ENCODE peak calls at places on chromosome 15, in nine cellular contexts. U, W, D, Z, X, F, V, I and R are unnamed samples.

GRCh38 chr15:92984161-92984560 is 84.0 kb downstream of the CHD2 start:
- DNase-seq in U (no peak), W (no peak), D (no peak), Z (no peak), X (no peak), F (peak), V (no peak), I (no peak), R (no peak)

GRCh38 chr15:39154776-39155175 is 426.1 kb upstream of the THBS1 start:
- DNase-seq in U (no peak), W (no peak), D (no peak), Z (no peak), X (no peak), F (no peak), V (no peak), I (no peak), R (no peak)

GRCh38 chr15:66622677-66623076 is 56.9 kb upstream of the LCTL start:
- DNase-seq in U (no peak), W (no peak), D (no peak), Z (no peak), X (no peak), F (no peak), V (no peak), I (no peak), R (no peak)

GRCh38 chr15:78322243-78322642 is 17.9 kb upstream of the CRABP1 start:
- DNase-seq in U (peak), W (peak), D (no peak), Z (peak), X (no peak), F (no peak), V (no peak), I (no peak), R (no peak)

GRCh38 chr15:56040081-56041035 is 46.9 kb upstream of the NEDD4 start:
- DNase-seq in U (peak), W (no peak), D (no peak), Z (peak), X (peak), F (no peak), V (no peak), I (no peak), R (no peak)

GRCh38 chr15:80789296-80789695 is 10.1 kb downstream of the CEMIP start:
- DNase-seq in U (no peak), W (no peak), D (no peak), Z (no peak), X (no peak), F (no peak), V (no peak), I (no peak), R (no peak)

GRCh38 chr15:25901841-25902610 is 38.9 kb upstream of the ATP10A start:
- DNase-seq in U (no peak), W (no peak), D (no peak), Z (no peak), X (no peak), F (no peak), V (no peak), I (no peak), R (no peak)

GRCh38 chr15:82663186-82663600 is 16.0 kb upstream of the CPEB1 start:
- DNase-seq in U (peak), W (no peak), D (peak), Z (peak), X (no peak), F (no peak), V (peak), I (peak), R (peak)

GRCh38 chr15:99100245-99101173 is 4.4 kb upstream of the SYNM start:
- DNase-seq in U (peak), W (peak), D (peak), Z (peak), X (no peak), F (peak), V (no peak), I (peak), R (peak)

GRCh38 chr15:55008397-55008796 is 188.3 kb downstream of the RSL24D1 start:
- DNase-seq in U (no peak), W (no peak), D (no peak), Z (no peak), X (no peak), F (no peak), V (no peak), I (no peak), R (no peak)

GRCh38 chr15:90022345-90022744 is 21.2 kb downstream of the ZNF710 start:
- DNase-seq in U (no peak), W (no peak), D (no peak), Z (no peak), X (no peak), F (no peak), V (no peak), I (no peak), R (no peak)

GRCh38 chr15:57146394-57147140 is 228.1 kb downstream of the TCF12 start:
- DNase-seq in U (no peak), W (no peak), D (no peak), Z (peak), X (no peak), F (peak), V (peak), I (peak), R (peak)

GRCh38 chr15:91887321-91887720 is 33.8 kb downstream of the SLCO3A1 start:
- DNase-seq in U (peak), W (no peak), D (no peak), Z (no peak), X (no peak), F (peak), V (no peak), I (no peak), R (no peak)

GRCh38 chr15:71449956-71450355 is 334.7 kb downstream of the THSD4 start:
- DNase-seq in U (no peak), W (no peak), D (no peak), Z (no peak), X (no peak), F (no peak), V (no peak), I (no peak), R (no peak)

GRCh38 chr15:90015749-90016148 is 14.6 kb downstream of the ZNF710 start:
- DNase-seq in U (no peak), W (no peak), D (no peak), Z (no peak), X (no peak), F (no peak), V (no peak), I (no peak), R (no peak)

GRCh38 chr15:81327526-81327925 is 3.6 kb upstream of the STARD5 start:
- DNase-seq in U (no peak), W (no peak), D (no peak), Z (no peak), X (no peak), F (no peak), V (no peak), I (no peak), R (no peak)

GRCh38 chr15:39846108-39846507 is 63.5 kb upstream of the FSIP1 start:
- DNase-seq in U (no peak), W (no peak), D (no peak), Z (no peak), X (no peak), F (no peak), V (no peak), I (no peak), R (no peak)

GRCh38 chr15:79208179-79208578 is 74.3 kb upstream of the ANKRD34C start:
- DNase-seq in U (no peak), W (no peak), D (no peak), Z (no peak), X (no peak), F (no peak), V (no peak), I (no peak), R (no peak)

GRCh38 chr15:84886211-84886983 is 1.9 kb downstream of the SLC28A1 start:
- DNase-seq in U (peak), W (no peak), D (no peak), Z (no peak), X (no peak), F (no peak), V (no peak), I (no peak), R (no peak)

GRCh38 chr15:62928242-62928995 is 114.1 kb upstream of the TPM1 start:
- DNase-seq in U (peak), W (no peak), D (no peak), Z (no peak), X (no peak), F (no peak), V (no peak), I (no peak), R (no peak)

GRCh38 chr15:50907866-50908208 is 646 bp upstream of the AP4E1 start:
- DNase-seq in U (peak), W (no peak), D (peak), Z (peak), X (no peak), F (peak), V (peak), I (peak), R (peak)

GRCh38 chr15:101064795-101065569 is 145.8 kb downstream of the LRRK1 start:
- DNase-seq in U (no peak), W (peak), D (no peak), Z (no peak), X (no peak), F (no peak), V (no peak), I (no peak), R (no peak)

GRCh38 chr15:98800437-98801233 is 152.3 kb downstream of the IGF1R start:
- DNase-seq in U (no peak), W (no peak), D (no peak), Z (peak), X (peak), F (peak), V (no peak), I (no peak), R (no peak)

GRCh38 chr15:67534360-67534759 is 8.1 kb upstream of the MAP2K5 start:
- DNase-seq in U (no peak), W (no peak), D (no peak), Z (no peak), X (no peak), F (no peak), V (no peak), I (no peak), R (no peak)

GRCh38 chr15:26661107-26661506 is 111.8 kb downstream of the GABRB3 start:
- DNase-seq in U (no peak), W (no peak), D (no peak), Z (no peak), X (no peak), F (no peak), V (no peak), I (no peak), R (no peak)

GRCh38 chr15:63502843-63503738 is 1.3 kb upstream of the USP3 start:
- DNase-seq in U (peak), W (peak), D (peak), Z (peak), X (peak), F (peak), V (peak), I (peak), R (no peak)

GRCh38 chr15:62465173-62465572 is 300.1 kb upstream of the C2CD4B start:
- DNase-seq in U (no peak), W (no peak), D (no peak), Z (no peak), X (no peak), F (no peak), V (no peak), I (no peak), R (no peak)

GRCh38 chr15:64596701-64597468 is 136.5 kb downstream of the ZNF609 start:
- DNase-seq in U (no peak), W (no peak), D (no peak), Z (peak), X (no peak), F (peak), V (peak), I (no peak), R (peak)

GRCh38 chr15:51782357-51782896 is 31.0 kb downstream of the TMOD2 start:
- DNase-seq in U (no peak), W (no peak), D (no peak), Z (peak), X (no peak), F (no peak), V (no peak), I (no peak), R (peak)

GRCh38 chr15:39936187-39936586 is 2.3 kb downstream of the EIF2AK4 start:
- DNase-seq in U (no peak), W (no peak), D (no peak), Z (no peak), X (no peak), F (no peak), V (no peak), I (no peak), R (no peak)

GRCh38 chr15:78212546-78213424 is 21.6 kb downstream of the ACSBG1 start:
- DNase-seq in U (peak), W (peak), D (no peak), Z (no peak), X (no peak), F (no peak), V (no peak), I (no peak), R (no peak)

GRCh38 chr15:92393994-92394326 is 279 bp downstream of the ST8SIA2 start:
- DNase-seq in U (no peak), W (no peak), D (no peak), Z (peak), X (no peak), F (no peak), V (no peak), I (no peak), R (no peak)

GRCh38 chr15:70401709-70402108 is 304.0 kb upstream of the TLE3 start:
- DNase-seq in U (no peak), W (no peak), D (no peak), Z (no peak), X (no peak), F (no peak), V (no peak), I (no peak), R (no peak)

GRCh38 chr15:81033508-81033907 is 32.8 kb downstream of the TLNRD1 start:
- DNase-seq in U (no peak), W (no peak), D (no peak), Z (no peak), X (no peak), F (no peak), V (no peak), I (no peak), R (no peak)

GRCh38 chr15:63891079-63891762 is 57.5 kb upstream of the HERC1 start:
- DNase-seq in U (peak), W (peak), D (peak), Z (peak), X (peak), F (peak), V (peak), I (peak), R (peak)

GRCh38 chr15:71048913-71049675 is 66.2 kb upstream of the THSD4 start:
- DNase-seq in U (no peak), W (no peak), D (no peak), Z (no peak), X (no peak), F (no peak), V (no peak), I (no peak), R (no peak)